ENCODE peak calls at places on chromosome 3, in seven cellular contexts. Z, D, P, O, L, I and H are unnamed samples.

GRCh38 chr3:168183774-168184173 is 88.0 kb upstream of the GOLIM4 start:
- DNase-seq in Z (no peak), D (no peak), P (no peak), O (no peak), L (no peak), I (no peak), H (no peak)

GRCh38 chr3:149534671-149535394 is 60.3 kb downstream of the TM4SF4 start:
- DNase-seq in Z (no peak), D (no peak), P (peak; percentile 36), O (no peak), L (no peak), I (no peak), H (peak; percentile 70)

GRCh38 chr3:96319176-96319575 is 495.2 kb upstream of the EPHA6 start:
- DNase-seq in Z (no peak), D (no peak), P (no peak), O (no peak), L (no peak), I (no peak), H (no peak)

GRCh38 chr3:132418916-132419315 is 1.6 kb downstream of the DNAJC13 start:
- DNase-seq in Z (no peak), D (no peak), P (no peak), O (no peak), L (no peak), I (no peak), H (no peak)

GRCh38 chr3:10915395-10915794 is 77.2 kb upstream of the SLC6A1 start:
- DNase-seq in Z (no peak), D (no peak), P (no peak), O (no peak), L (no peak), I (no peak), H (no peak)

GRCh38 chr3:29313074-29313473 is 32.2 kb downstream of the RBMS3 start:
- DNase-seq in Z (no peak), D (no peak), P (no peak), O (no peak), L (no peak), I (no peak), H (no peak)

GRCh38 chr3:146390006-146390772 is 79.2 kb downstream of the PLSCR2 start:
- DNase-seq in Z (no peak), D (no peak), P (no peak), O (no peak), L (no peak), I (no peak), H (no peak)

GRCh38 chr3:41418961-41419691 is 219.8 kb downstream of the CTNNB1 start:
- DNase-seq in Z (no peak), D (no peak), P (peak; percentile 13), O (no peak), L (peak; percentile 3), I (no peak), H (no peak)

GRCh38 chr3:107361633-107362032 is 15.6 kb upstream of the CCDC54 start:
- DNase-seq in Z (no peak), D (no peak), P (no peak), O (no peak), L (no peak), I (no peak), H (no peak)

GRCh38 chr3:188122571-188123169 is 31.3 kb upstream of the LPP start:
- DNase-seq in Z (no peak), D (no peak), P (no peak), O (no peak), L (no peak), I (no peak), H (no peak)

GRCh38 chr3:73602171-73602570 is 22.6 kb downstream of the PDZRN3 start:
- DNase-seq in Z (no peak), D (no peak), P (no peak), O (no peak), L (no peak), I (no peak), H (no peak)

GRCh38 chr3:4218426-4219226 is 84.5 kb upstream of the SETMAR start:
- DNase-seq in Z (no peak), D (no peak), P (no peak), O (no peak), L (no peak), I (no peak), H (no peak)

GRCh38 chr3:178714971-178715832 is 179.0 kb downstream of the KCNMB2 start:
- DNase-seq in Z (no peak), D (no peak), P (no peak), O (no peak), L (no peak), I (no peak), H (no peak)

GRCh38 chr3:161274691-161275298 is 53.7 kb downstream of the NMD3 start:
- DNase-seq in Z (no peak), D (peak; percentile 18), P (no peak), O (no peak), L (peak; percentile 69), I (peak; percentile 27), H (no peak)

GRCh38 chr3:48271763-48272498 is 31.0 kb downstream of the ZNF589 start:
- DNase-seq in Z (no peak), D (no peak), P (no peak), O (no peak), L (no peak), I (no peak), H (peak; percentile 80)

GRCh38 chr3:79086514-79086913 is 681.3 kb downstream of the ROBO1 start:
- DNase-seq in Z (peak; percentile 31), D (peak; percentile 20), P (peak; percentile 21), O (no peak), L (peak; percentile 33), I (peak; percentile 34), H (peak; percentile 24)

GRCh38 chr3:79081285-79081684 is 686.5 kb downstream of the ROBO1 start:
- DNase-seq in Z (no peak), D (no peak), P (no peak), O (no peak), L (no peak), I (no peak), H (no peak)

DNA sequence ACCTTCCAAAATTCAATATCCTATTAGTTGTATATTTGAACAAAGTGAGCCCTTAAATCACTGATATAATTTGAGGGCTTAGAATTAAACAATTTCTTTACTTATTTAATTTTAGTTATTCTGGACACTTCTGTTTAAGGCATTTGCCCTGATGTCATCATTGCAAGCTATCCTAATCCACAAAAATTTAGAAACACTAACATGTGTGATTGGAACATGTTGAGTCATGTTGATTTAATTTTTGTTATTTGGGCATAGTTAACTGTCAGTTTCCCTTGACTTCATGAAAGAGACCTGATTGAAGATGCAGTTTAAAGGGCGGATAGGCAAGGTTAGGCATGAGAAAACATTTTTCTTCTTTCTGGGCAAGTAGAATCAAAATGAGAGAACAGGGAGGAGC is 682.6 kb downstream of the ROBO1 start:
- DNase-seq in Z (no peak), D (no peak), P (no peak), O (no peak), L (no peak), I (no peak), H (no peak)
- H3K4me3 ChIP-seq in Z (no peak overlapping the region), D (no peak overlapping the region), P (no peak overlapping the region), O (no peak overlapping the region), L (no peak overlapping the region), I (no peak overlapping the region), H (no peak overlapping the region)

DNA sequence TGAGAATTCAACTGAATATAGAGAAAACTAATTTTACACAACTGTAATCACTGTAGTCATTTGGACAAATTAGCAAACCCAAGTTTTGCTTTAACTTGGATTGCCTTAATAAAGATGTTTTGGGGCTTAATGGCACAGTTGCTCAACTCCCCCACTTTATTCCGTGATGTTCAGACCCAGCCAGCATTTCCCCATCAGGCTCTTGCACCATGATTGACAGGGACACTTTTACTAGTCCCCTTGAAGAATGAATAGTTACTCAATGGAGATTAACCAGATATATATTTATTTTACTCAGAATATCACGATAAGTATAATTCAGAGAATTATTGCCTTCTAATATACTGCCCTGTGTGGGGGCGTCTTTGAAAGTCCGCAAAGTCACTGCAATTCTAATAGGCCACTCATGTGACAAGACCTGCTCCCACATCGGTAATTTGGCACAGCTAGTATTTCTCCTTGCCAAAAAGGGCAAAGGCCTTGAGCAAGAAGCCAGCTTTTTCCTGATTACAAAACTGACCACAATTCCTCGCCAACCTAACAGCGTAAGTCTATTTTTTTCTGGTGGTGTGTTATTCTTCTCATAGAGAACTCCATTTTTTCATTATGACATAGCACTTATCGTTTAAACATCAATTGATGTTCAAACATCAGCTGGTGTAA is 61.4 kb downstream of the PPARG start:
- DNase-seq in Z (peak; percentile 57), D (no peak), P (no peak), O (peak; percentile 48), L (no peak), I (no peak), H (no peak)
- TF ChIP-seq EP300 in Z (no peak), D (no peak), P (peak; percentile 46), O (no peak), L (no peak), I (no peak), H (no peak)

GRCh38 chr3:17588422-17588821 is 154.0 kb downstream of the TBC1D5 start:
- DNase-seq in Z (no peak), D (no peak), P (no peak), O (no peak), L (no peak), I (no peak), H (no peak)

GRCh38 chr3:17583530-17583929 is 158.9 kb downstream of the TBC1D5 start:
- DNase-seq in Z (no peak), D (no peak), P (no peak), O (no peak), L (no peak), I (no peak), H (no peak)

GRCh38 chr3:17589888-17590287 is 152.5 kb downstream of the TBC1D5 start:
- DNase-seq in Z (no peak), D (no peak), P (no peak), O (no peak), L (no peak), I (no peak), H (no peak)

GRCh38 chr3:17584066-17584465 is 158.4 kb downstream of the TBC1D5 start:
- DNase-seq in Z (no peak), D (no peak), P (no peak), O (no peak), L (no peak), I (no peak), H (no peak)

DNA sequence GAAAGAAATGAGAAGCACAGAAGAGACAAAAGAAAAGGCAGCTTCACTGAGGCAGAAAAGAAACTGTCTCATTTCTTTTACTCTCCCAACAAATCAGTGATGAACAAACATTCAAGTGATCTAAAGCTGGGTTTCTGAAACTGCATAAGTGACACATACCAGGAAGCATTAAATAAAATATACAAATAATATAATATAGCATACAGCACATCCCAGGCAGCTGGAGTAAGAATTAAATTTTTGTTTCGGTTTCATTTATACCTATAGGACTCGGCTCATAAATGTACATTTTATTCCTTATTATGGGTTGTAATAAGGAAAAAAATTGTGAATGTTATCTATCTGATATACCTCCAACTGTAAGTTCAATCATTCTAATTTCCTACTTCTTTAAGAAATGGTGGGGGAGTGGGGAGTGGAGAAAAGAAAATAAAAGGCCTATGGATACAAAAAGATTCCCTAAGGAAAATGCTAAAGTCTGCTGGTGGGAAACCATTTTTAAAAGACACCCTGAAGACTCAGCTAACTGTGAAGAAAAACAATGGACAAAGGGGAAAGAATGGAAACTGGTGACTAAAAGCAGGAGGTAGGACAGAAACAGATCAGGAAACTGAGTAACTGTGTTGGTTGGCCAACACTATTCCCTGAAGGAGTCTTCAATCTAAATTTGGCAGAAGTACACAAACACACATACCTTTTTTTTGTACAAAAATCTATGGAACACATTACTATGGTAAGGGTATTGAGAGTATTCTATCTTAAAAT is 156.7 kb downstream of the TBC1D5 start:
- DNase-seq in Z (no peak), D (no peak), P (no peak), O (no peak), L (no peak), I (no peak), H (no peak)
- H3K27ac ChIP-seq in Z (no peak overlapping the region), D (no peak overlapping the region), P (no peak overlapping the region), O (no peak overlapping the region), L (no peak overlapping the region), I (no peak overlapping the region), H (no peak overlapping the region)

GRCh38 chr3:157093096-157093495 is 66.9 kb downstream of the CCNL1 start:
- DNase-seq in Z (no peak), D (no peak), P (no peak), O (no peak), L (no peak), I (no peak), H (no peak)
- H3K4me3 ChIP-seq in Z (no peak overlapping the region), D (no peak overlapping the region), P (no peak overlapping the region), O (no peak overlapping the region), L (no peak overlapping the region), I (no peak overlapping the region), H (no peak overlapping the region)